ENCODE peak calls at places on chromosomes 16 and 17, in seven cellular contexts. O, V, T, S, E, Q and R are unnamed samples.

GRCh38 chr16:88466949-88467348 is 13.9 kb downstream of the ZFPM1 start:
- DNase-seq in O (no peak), E (no peak), V (no peak), S (no peak), T (no peak), Q (no peak), R (no peak)

GRCh38 chr16:81220369-81220768 is 18.1 kb upstream of the BCO1 start:
- DNase-seq in T (no peak), E (no peak), Q (no peak), O (no peak), V (no peak), S (no peak), R (no peak)

GRCh38 chr16:86924537-86924936 is 346.2 kb downstream of the FOXL1 start:
- DNase-seq in T (no peak), Q (no peak), S (no peak), O (peak; percentile 94), E (peak; percentile 72), V (no peak), R (no peak)

GRCh38 chr17:45046536-45047125 is 4.8 kb downstream of the DCAKD start:
- DNase-seq in T (no peak), E (no peak), Q (no peak), S (no peak), O (peak; percentile 67), V (no peak), R (peak; percentile 53)

GRCh38 chr17:78781339-78782304 is at the start of gene CYTH1:
- DNase-seq in Q (peak; percentile 47), V (no peak), T (peak; percentile 68), E (no peak), O (peak; percentile 16), S (peak; percentile 59), R (peak; percentile 50)

GRCh38 chr17:337022-337420 is 15.6 kb downstream of the RPH3AL start:
- DNase-seq in S (no peak), Q (no peak), V (no peak), O (no peak), T (no peak), E (no peak), R (no peak)

GRCh38 chr16:65002265-65002664 is 119.6 kb downstream of the CDH11 start:
- DNase-seq in S (no peak), E (peak; percentile 77), O (peak; percentile 84), V (no peak), T (no peak), Q (no peak), R (no peak)

GRCh38 chr17:39671651-39672521 is 3.6 kb downstream of the PNMT start:
- DNase-seq in T (peak; percentile 55), Q (peak; percentile 39), O (peak; percentile 37), S (peak; percentile 80), E (no peak), V (no peak), R (peak; percentile 34)

GRCh38 chr16:19513377-19514053 is 8.4 kb downstream of the GDE1 start:
- DNase-seq in O (peak; percentile 10), V (no peak), E (no peak), Q (no peak), T (no peak), S (no peak), R (no peak)

GRCh38 chr16:1745181-1745899 is 26.0 kb downstream of the NME3 start:
- DNase-seq in S (no peak), V (no peak), T (no peak), E (peak; percentile 45), Q (no peak), O (peak; percentile 61), R (no peak)

GRCh38 chr17:50501906-50502642 is 6.2 kb upstream of the MYCBPAP start:
- DNase-seq in Q (no peak), O (no peak), E (no peak), T (no peak), V (no peak), S (no peak), R (no peak)

GRCh38 chr17:39791296-39791992 is 53.7 kb downstream of the GRB7 start:
- DNase-seq in S (no peak), O (no peak), Q (no peak), V (no peak), E (no peak), T (no peak), R (peak; percentile 78)

GRCh38 chr17:8391711-8392110 is 5.9 kb downstream of the RNF222 start:
- DNase-seq in V (no peak), E (no peak), S (no peak), Q (no peak), T (no peak), O (peak; percentile 39), R (no peak)

DNA sequence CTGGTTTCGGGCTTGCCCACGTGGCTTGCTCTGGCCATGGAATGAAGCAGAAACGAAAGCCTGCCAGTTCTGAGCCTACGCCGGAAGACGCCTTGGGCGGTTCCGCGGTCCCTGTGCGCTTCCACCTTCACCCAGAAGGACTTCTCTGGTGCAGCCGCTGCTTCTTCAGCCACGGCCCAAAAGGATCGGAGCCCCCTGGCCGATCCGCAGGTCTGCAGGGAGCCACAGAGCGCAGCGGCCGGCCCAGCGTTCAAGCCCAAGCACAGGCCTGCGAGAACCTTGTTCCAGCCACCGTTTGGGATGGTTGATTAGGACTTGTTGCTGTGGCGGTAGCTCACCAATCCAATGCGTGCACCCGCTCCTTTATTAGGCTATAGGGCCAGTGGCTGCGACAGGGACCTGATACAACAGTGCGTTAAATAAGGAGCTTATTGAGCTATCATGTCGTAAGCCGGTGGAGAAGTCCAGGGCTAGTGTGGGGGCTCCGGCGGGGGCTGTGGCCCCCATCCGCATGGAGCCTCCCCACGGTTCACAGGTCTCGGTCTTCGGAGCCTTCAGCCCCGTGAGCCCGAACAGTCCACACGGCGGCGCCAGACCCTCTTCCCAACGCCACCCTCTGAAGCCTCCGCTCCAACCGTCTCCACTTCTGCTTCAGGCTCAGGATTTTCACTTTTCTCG is 10.2 kb upstream of the MPP2 start:
- DNase-seq in O (peak; percentile 44), E (no peak), Q (peak; percentile 61), T (peak; percentile 47), V (peak; percentile 34), S (peak; percentile 78), R (peak; percentile 65)
- TF ChIP-seq CTCF in O (peak; percentile 71), E (peak; percentile 71), Q (peak; percentile 29), T (peak; percentile 37), V (no peak), S (no peak), R (peak; percentile 36)

GRCh38 chr17:73950515-73950914 is 253.0 kb upstream of the RPL38 start:
- DNase-seq in O (no peak), T (no peak), E (no peak), Q (no peak), S (no peak), V (no peak), R (no peak)

GRCh38 chr17:73954981-73955380 is 248.5 kb upstream of the RPL38 start:
- DNase-seq in V (no peak), S (no peak), O (no peak), T (no peak), Q (no peak), E (no peak), R (no peak)

GRCh38 chr17:73953206-73954033 is 250.1 kb upstream of the RPL38 start:
- DNase-seq in V (no peak), O (no peak), T (no peak), E (no peak), Q (no peak), S (no peak), R (no peak)

GRCh38 chr17:73952136-73952497 is 251.4 kb upstream of the RPL38 start:
- DNase-seq in Q (peak; percentile 44), T (peak; percentile 63), V (no peak), O (no peak), E (no peak), S (no peak), R (no peak)

GRCh38 chr17:73952498-73953205 is 250.8 kb upstream of the RPL38 start:
- DNase-seq in O (no peak), Q (peak; percentile 73), V (peak; percentile 23), S (peak; percentile 65), T (peak; percentile 84), E (no peak), R (peak; percentile 56)
- TF ChIP-seq CTCF in O (no peak), Q (peak; percentile 22), V (no peak), S (peak; percentile 28), T (peak; percentile 50), E (peak; percentile 6), R (peak; percentile 58)

DNA sequence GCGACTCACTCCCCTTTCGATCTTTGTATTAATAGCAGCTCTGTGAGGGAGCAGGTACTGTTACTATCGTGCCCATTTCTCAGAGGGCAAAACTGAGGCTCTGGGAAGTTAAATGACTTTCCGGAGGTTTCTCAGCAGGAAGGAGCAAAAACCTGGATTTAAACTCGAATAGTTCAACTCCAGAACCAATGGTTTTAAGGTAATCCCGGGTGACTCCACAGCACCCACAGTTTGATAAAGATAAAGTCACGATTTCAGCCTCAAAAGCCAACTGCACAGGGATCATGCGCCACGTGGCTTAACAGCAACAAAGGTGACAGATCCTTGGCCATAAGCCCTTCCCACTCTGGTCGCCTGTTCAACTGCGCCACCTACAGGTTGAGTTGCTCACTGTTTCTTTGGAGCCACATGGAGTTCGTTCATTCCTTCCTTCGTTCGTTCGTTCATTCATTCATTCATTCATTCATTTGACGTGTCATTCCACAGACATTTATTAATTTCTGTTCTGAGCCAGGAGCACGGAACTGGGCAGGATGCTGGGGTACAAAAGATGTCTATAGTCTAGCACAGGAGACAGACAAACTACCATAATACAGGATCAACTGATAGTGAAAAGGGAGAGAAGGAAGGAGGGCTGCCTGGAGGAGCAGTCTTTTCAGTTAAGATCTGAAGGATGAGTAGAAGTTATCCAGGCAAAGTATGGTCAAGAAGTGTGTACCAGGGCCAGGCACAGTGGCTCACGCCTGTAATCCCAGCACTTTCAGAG is 134.8 kb downstream of the HS3ST2 start:
- DNase-seq in V (peak; percentile 68), T (peak; percentile 62), S (peak; percentile 88), Q (peak; percentile 66), E (no peak), O (peak; percentile 64), R (peak; percentile 81)
- TF ChIP-seq CTCF in V (peak; percentile 69), T (peak; percentile 57), S (peak; percentile 71), Q (peak; percentile 81), E (peak; percentile 64), O (peak; percentile 61), R (peak; percentile 68)

DNA sequence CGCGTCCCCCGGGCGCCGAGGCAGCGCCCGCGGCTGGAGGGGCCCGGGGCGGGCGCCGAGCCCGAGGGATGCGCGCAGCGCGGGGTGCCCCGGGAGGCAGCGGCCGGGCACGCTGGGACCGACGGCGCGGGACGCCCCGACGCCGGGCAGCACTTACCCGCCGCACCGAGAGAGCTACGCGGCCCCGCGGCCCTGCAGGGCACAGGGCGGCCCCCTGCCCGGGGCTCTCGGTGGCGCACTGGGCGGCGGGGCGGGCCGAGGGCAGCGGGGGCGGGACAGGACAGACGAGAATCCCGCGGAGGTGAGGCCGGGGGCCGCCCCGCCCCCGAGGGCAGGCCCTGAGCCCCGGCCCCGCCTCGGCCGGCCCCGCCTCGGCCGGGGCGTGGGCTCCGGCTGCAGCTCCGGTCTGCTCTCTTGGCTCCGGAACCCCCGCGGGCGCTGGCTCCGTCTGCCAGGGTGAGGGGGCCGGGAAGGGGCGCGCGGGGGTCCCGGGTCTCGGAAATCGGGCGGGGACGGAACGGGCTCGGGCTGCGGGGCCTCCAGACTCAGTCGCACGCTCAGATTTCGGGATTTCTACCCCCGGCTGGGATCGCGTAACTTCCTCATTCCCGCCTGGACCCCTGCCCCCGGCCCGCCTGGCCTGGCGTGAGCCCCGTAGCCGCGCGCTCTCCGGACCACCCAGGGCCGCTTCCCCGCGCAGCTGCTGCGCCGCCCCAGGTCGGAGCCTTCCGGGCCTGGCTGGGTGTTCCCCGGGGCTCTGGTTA is at the start of gene PLD2:
- DNase-seq in S (peak; percentile 85), E (no peak), T (peak; percentile 93), O (peak; percentile 67), Q (peak; percentile 100), V (peak; percentile 87), R (peak; percentile 92)
- TF ChIP-seq CTCF in S (no peak), E (no peak), T (no peak), O (no peak), Q (no peak), V (no peak), R (no peak)